ENCODE peak calls at places on chromosomes 7 and 10, in four cellular contexts. N is stomach, L is GM23338, K is sigmoid colon. H is an unnamed sample. For H3K4me1, the result is how much of the 10 kb centered on the place peaks cover.

GRCh38 chr10:35200487-35200886 is 73.8 kb downstream of the CREM start:
- DNase-seq in K (no peak), L (no peak), N (no peak), H (no peak)

GRCh38 chr10:129096340-129096984 is 370.6 kb upstream of the MGMT start:
- DNase-seq in L (no peak), N (no peak), K (peak), H (no peak)

GRCh38 chr7:82542665-82543064 is 99.1 kb upstream of the CACNA2D1 start:
- DNase-seq in L (no peak), N (no peak), K (no peak), H (no peak)

GRCh38 chr10:108787932-108788331 is 1135.4 kb downstream of the XPNPEP1 start:
- DNase-seq in L (no peak), K (no peak), N (no peak), H (no peak)

GRCh38 chr7:19369806-19370205 is 224.6 kb upstream of the FERD3L start:
- DNase-seq in N (no peak), L (no peak), K (no peak), H (no peak)

GRCh38 chr7:70384891-70385290 is 747.1 kb upstream of the GALNT17 start:
- DNase-seq in N (no peak), L (no peak), K (no peak), H (no peak)

GRCh38 chr7:120586561-120586960 is 271.4 kb downstream of the TSPAN12 start:
- DNase-seq in K (no peak), N (no peak), L (no peak), H (no peak)

GRCh38 chr7:93027044-93027443 is 90.7 kb downstream of the SAMD9 start:
- DNase-seq in L (no peak), N (no peak), K (no peak), H (no peak)

GRCh38 chr7:15016726-15017125 is 114.2 kb upstream of the DGKB start:
- DNase-seq in N (no peak), K (no peak), L (no peak), H (no peak)

GRCh38 chr10:95792211-95792780 is 36.3 kb downstream of the ENTPD1 start:
- DNase-seq in L (no peak), K (no peak), N (no peak), H (no peak)

GRCh38 chr10:99983280-99983988 is 26.3 kb downstream of the DNMBP start:
- DNase-seq in L (no peak), N (no peak), K (no peak), H (no peak)

GRCh38 chr10:103746598-103746997 is 108.8 kb downstream of the SH3PXD2A start:
- DNase-seq in K (no peak), N (no peak), L (no peak), H (no peak)

GRCh38 chr10:110416776-110417732 is 80.7 kb upstream of the DUSP5 start:
- DNase-seq in K (no peak), N (peak), L (no peak), H (no peak)

GRCh38 chr7:46189255-46189790 is 268.3 kb upstream of the IGFBP3 start:
- DNase-seq in N (no peak), K (no peak), L (no peak), H (no peak)

GRCh38 chr10:92031580-92031979 is 108.0 kb downstream of the BTAF1 start:
- DNase-seq in L (no peak), N (no peak), K (no peak), H (no peak)

GRCh38 chr10:103759100-103759781 is 96.1 kb downstream of the SH3PXD2A start:
- DNase-seq in N (no peak), L (no peak), K (peak), H (no peak)

GRCh38 chr10:26254616-26255015 is 38.0 kb downstream of the GAD2 start:
- DNase-seq in K (no peak), N (no peak), L (no peak), H (no peak)

DNA sequence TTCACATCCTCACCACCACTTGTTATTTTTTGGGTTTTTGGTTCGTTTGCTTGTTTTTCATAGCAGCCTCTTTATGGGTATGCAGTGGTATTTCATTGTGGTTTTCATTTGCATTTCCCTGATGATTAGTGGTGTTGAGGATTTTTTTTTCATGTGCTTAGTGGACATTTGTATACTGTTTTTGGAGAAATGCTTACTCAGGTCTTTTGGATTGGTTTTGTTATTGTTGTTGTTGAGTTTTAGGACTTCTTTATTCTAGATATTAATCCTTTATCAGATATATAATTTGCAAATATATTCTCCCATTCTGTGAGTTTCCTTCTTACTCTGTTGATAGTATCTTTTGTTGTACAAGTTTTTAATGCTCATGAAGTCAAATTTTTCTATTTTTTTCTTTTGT is 42.8 kb downstream of the GAD2 start:
- DNase-seq in K (no peak), N (no peak), L (no peak), H (no peak)
- TF ChIP-seq POLR2AphosphoS5 in K (no peak), N (no peak), L (no peak), H (no peak)

DNA sequence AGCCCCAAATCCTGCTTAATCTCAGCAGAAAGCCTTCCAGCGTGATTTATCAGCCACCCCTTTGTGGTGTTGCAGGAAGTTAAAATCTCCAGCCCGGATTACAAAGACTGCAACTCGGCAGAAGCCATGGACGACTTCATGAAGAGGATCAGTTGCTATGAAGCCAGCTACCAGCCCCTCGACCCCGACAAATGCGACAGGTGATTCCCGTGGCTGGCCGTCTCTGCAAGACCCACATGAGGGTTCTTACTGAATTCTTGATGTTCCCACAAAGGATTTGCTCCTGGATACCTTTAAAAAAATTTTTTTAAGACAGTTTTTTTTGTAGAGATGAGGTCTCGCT is 16.7 kb downstream of the PFKFB3 start:
- DNase-seq in K (peak), L (no peak), N (no peak), H (no peak)
- H3K4me1 ChIP-seq in K (under half), L (under half), N (under half), H (under half)

DNA sequence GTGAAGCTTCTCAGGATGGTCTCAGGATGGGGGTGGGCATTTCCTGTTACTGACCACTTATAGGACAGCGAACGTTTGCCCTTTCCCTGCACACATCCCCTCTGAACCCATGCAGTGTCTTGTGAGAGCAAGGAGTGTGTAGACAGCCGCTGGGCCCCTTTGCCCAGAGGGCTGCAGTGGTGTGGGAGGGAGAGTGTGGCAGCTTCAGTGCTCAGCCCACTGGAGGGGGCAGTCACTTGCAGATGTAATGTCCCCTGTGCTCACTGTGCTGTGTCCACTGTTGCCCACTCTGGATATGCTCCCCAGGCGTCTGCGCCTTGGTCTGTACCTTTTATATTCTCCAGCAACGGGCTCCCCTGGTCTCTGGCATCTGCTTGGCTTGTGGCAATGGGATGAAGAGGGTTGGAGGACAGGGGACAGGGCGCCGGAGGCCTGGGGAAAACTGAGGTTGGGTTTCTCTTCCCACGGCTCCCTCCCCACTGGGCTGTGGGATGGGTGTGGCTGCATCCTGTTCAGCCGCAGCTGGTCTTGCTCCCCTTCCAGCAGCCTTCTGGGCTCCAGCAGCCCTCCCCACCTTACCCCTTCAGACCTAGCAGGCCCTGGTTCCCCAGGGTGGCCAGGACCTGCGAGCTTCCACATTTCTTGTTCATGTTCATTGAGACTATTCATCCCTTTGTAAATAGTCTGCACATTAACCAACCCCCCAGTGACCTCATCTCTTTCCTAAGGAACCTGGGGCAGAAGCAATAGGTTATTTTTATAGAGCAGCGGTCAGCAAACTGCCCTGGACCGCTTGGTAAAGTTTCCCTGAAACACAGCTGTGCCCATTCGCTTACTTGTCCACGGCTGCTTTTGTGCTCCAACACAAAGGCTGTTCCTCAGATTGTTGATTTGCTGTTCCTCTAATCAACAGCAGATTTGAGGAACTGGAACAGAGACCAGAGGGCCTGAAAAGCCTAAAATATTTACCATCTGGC is 6.1 kb downstream of the ZNF789 start:
- DNase-seq in N (no peak), K (no peak), L (no peak), H (peak)
- TF ChIP-seq POLR2AphosphoS5 in N (no peak), K (no peak), L (no peak), H (peak)

GRCh38 chr7:159099711-159100231 is 44.9 kb downstream of the VIPR2 start:
- DNase-seq in N (peak), K (peak), L (no peak), H (peak)
- H3K4me1 ChIP-seq in N (under half), K (under half), L (under half), H (under half)

DNA sequence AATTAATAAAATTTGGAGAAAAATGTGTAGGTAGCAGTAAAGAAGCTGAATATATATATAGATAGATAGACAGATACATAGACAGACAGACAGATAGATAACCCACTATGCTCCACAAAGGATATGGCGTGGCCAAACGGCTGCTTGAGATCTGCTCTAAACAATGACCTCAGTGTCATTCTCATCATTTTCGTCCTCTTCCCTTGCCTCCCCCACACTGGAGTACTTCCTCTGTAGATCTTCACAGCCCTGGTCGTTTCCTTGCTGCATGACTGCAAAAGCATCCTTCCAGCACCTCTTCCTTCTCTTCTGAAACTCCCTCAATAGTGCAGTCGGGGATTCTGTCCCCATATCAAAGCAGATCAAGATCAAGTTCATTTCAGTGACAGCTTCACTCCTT is 35.6 kb upstream of the ATP6V0A4 start:
- DNase-seq in L (no peak), K (no peak), N (no peak), H (no peak)
- TF ChIP-seq POLR2AphosphoS5 in L (no peak), K (no peak), N (no peak), H (no peak)

GRCh38 chr10:22634606-22635467 is 79.5 kb downstream of the PIP4K2A start:
- DNase-seq in L (no peak), K (no peak), N (no peak), H (no peak)

GRCh38 chr10:22633106-22633505 is 81.3 kb downstream of the PIP4K2A start:
- DNase-seq in N (no peak), L (no peak), K (no peak), H (no peak)

GRCh38 chr10:22635650-22636049 is 78.7 kb downstream of the PIP4K2A start:
- DNase-seq in N (no peak), K (no peak), L (no peak), H (no peak)

GRCh38 chr10:22633528-22633927 is 80.8 kb downstream of the PIP4K2A start:
- DNase-seq in L (no peak), K (no peak), N (no peak), H (no peak)

DNA sequence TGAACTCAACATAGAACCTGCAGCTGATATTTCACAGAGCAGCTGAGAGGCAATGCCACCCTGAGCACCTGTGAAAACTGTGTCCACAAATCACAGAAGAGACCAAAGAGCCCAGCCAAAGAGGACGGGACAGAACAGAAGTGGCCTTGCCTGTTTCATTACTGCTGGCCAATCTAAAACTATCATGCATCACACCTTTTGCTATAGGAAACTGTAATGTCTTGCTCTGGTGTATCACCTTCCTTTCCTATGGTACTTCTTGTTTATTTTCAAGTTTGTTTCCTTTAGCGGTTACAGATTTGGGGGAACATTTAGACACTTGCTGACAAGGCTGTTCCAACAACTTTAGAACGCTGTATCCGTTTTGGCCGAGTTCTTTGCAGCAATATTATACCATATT is 80.3 kb downstream of the PIP4K2A start:
- DNase-seq in N (no peak), L (no peak), K (no peak), H (no peak)
- H3K4me1 ChIP-seq in N (under half), L (under half), K (under half), H (under half)

GRCh38 chr7:66277492-66277891 is 72.4 kb downstream of the TPST1 start:
- DNase-seq in N (no peak), K (no peak), L (no peak), H (no peak)

GRCh38 chr7:66281678-66282593 is 76.8 kb downstream of the TPST1 start:
- DNase-seq in K (peak), N (no peak), L (no peak), H (peak)

GRCh38 chr7:66279912-66280311 is 74.8 kb downstream of the TPST1 start:
- DNase-seq in K (no peak), N (no peak), L (no peak), H (no peak)

GRCh38 chr7:66282594-66282935 is 77.4 kb downstream of the TPST1 start:
- DNase-seq in L (no peak), N (no peak), K (no peak), H (no peak)

DNA sequence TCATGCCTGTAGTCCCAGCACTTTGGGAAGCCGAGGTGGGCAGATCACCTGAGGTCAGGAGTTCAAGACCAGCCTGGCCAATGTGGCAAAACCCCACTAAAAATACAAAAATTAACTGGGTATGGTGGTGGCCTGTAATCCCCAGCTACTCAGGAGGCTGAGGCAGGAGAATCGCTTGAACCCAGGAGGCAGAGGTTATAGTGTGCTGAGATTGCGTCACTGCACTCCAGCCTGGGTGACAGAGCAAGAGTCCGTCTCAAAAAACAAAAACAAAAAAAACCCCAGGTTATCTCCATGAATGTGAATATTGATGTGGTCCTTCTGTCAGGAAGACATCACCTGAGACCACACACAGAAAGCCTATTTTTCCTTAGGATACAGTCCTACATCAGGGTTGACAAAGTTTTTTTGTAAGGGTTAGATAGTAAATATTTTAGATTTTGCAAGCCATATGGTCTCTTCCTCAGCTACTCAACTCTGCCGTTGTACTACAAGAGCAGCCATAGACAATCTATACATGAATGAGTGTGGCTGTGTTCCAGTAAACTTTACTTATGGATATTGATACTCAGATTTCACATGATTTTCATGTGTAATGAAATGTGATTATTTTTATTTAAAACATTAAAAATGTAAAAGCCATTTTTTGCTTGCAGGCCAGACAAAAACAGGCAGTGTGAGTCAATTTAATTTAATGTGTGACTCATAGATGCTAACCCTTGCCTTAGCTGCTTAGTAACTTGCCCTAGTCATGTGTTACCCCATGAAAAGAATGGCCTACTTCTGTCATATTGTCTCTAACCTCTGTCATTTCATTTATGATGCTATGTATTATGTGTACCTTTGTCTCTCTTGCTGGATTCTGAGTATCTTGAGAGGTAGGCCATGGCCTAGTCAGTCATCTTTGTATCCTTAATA is 78.1 kb downstream of the TPST1 start:
- DNase-seq in N (no peak), K (no peak), L (no peak), H (no peak)
- TF ChIP-seq POLR2AphosphoS5 in N (peak), K (no peak), L (no peak), H (no peak)

GRCh38 chr10:18219096-18219495 is 78.9 kb downstream of the CACNB2 start:
- DNase-seq in K (no peak), L (no peak), N (no peak), H (no peak)
- H3K4me1 ChIP-seq in K (under half), L (under half), N (under half), H (under half)

DNA sequence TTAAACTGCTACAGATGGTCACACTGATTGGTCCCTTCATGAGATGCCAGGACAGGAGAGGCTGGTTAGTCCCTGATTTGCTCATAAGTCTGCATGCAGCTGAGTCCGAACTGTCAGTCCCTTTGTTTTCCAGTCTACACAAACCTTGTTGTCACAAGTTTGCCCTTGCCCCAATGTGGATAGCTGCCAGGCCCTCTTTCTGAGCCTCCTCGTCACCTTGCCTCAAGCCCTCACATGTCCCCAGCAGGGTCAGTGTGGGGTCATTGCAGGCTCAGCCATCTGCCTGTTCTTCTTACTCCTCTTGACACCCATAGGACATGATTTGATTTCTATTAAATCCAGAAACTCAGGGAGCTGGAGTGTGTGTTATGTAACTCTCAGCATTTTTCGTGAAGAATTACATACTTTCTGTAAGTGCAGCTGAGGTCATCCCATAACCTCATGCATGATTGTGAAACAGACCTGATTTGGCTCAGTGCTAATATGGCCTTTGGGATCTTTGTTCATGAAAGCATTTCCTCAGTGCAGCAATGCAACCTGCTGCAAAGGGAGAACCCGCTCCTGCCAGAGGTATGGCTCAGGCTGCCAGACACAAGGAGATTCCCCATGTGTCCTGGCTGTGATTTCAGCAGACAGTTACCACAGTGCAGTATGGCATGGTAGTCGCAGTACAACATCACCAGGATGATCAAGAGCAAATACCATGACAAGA is 70.0 kb upstream of the ZMIZ2 start:
- DNase-seq in K (no peak), L (no peak), N (no peak), H (peak)
- TF ChIP-seq POLR2AphosphoS5 in K (no peak), L (no peak), N (no peak), H (peak)

GRCh38 chr7:135960709-135961451 is 16.3 kb downstream of the MTPN start:
- DNase-seq in L (no peak), K (no peak), N (no peak), H (no peak)

GRCh38 chr7:135959655-135960363 is 17.4 kb downstream of the MTPN start:
- DNase-seq in K (no peak), L (no peak), N (no peak), H (no peak)

GRCh38 chr7:135956393-135956792 is 20.8 kb downstream of the MTPN start:
- DNase-seq in K (no peak), L (no peak), N (no peak), H (no peak)

GRCh38 chr7:135957627-135958026 is 19.5 kb downstream of the MTPN start:
- DNase-seq in L (no peak), K (no peak), N (no peak), H (no peak)

GRCh38 chr7:135958173-135958572 is 19.0 kb downstream of the MTPN start:
- DNase-seq in N (no peak), L (no peak), K (no peak), H (no peak)
- H3K4me1 ChIP-seq in N (under half), L (under half), K (under half), H (half or more)